ENCODE peak calls at places on chromosomes 4 and X, in nine cellular contexts. T is upper lobe of right lung; H is NCI-H187; E is H1; J is CD4-positive, alpha-beta T cell; D is activated CD4-positive, alpha-beta T cell treated with anti-CD3 and anti-CD28 coated beads, Interleukin-2, amount 10 ng/mL, durations not matched to agents 7 days and 5 days; X is RKO; B is HCEC 1CT; O is T-helper 2 cell. M is an unnamed sample.

GRCh38 chrX:31819455-31819854 is 747.6 kb upstream of the FTHL17 start:
- DNase-seq in T (no peak), H (no peak), E (no peak), J (no peak), D (no peak), X (no peak), B (no peak), O (no peak), M (no peak)

GRCh38 chr4:122104184-122104583 is 47.9 kb upstream of the BLTP1 start:
- DNase-seq in T (no peak), H (no peak), E (no peak), J (no peak), D (no peak), X (no peak), B (no peak), O (no peak), M (no peak)

GRCh38 chrX:16239211-16239610 is 71.9 kb downstream of the MAGEB17 start:
- DNase-seq in T (no peak), H (no peak), E (no peak), J (no peak), D (no peak), X (peak), B (peak), O (no peak), M (no peak)

GRCh38 chrX:23100826-23101225 is 101.1 kb downstream of the DDX53 start:
- DNase-seq in T (no peak), H (no peak), E (no peak), J (no peak), D (no peak), X (no peak), B (no peak), O (no peak), M (no peak)

GRCh38 chr4:55706526-55706925 is 70.4 kb upstream of the NMU start:
- DNase-seq in T (no peak), H (no peak), E (no peak), J (no peak), D (no peak), X (no peak), B (peak), O (no peak), M (no peak)

GRCh38 chr4:10074767-10075105 is 41.9 kb downstream of the WDR1 start:
- DNase-seq in T (no peak), H (no peak), E (no peak), J (no peak), D (no peak), X (peak), B (peak), O (no peak), M (no peak)

GRCh38 chrX:72046447-72046846 is 85.3 kb downstream of the RTL5 start:
- DNase-seq in T (no peak), H (no peak), E (no peak), J (no peak), D (no peak), X (no peak), B (no peak), O (no peak), M (no peak)

GRCh38 chr4:17780461-17781071 is 855 bp downstream of the FAM184B start:
- DNase-seq in T (no peak), H (no peak), E (no peak), J (no peak), D (no peak), X (no peak), B (no peak), O (no peak), M (no peak)

GRCh38 chrX:41258871-41259270 is 75.1 kb upstream of the DDX3X start:
- DNase-seq in T (no peak), H (no peak), E (no peak), J (no peak), D (no peak), X (no peak), B (no peak), O (no peak), M (no peak)

GRCh38 chr4:138181288-138181687 is 60.9 kb downstream of the SLC7A11 start:
- DNase-seq in T (no peak), H (no peak), E (no peak), J (no peak), D (no peak), X (no peak), B (no peak), O (no peak), M (no peak)

GRCh38 chr4:52750819-52751348 is 341 bp downstream of the ERVMER34-1 start:
- DNase-seq in T (peak), H (no peak), E (peak), J (no peak), D (peak), X (no peak), B (no peak), O (no peak), M (no peak)

GRCh38 chr4:71123951-71124350 is 130.5 kb downstream of the DCK start:
- DNase-seq in T (no peak), H (no peak), E (no peak), J (no peak), D (no peak), X (no peak), B (no peak), O (no peak), M (no peak)

GRCh38 chr4:29708473-29708872 is 1011.7 kb upstream of the PCDH7 start:
- DNase-seq in T (no peak), H (no peak), E (no peak), J (no peak), D (no peak), X (peak), B (no peak), O (no peak), M (no peak)

GRCh38 chrX:23380581-23380980 is 45.9 kb downstream of the PTCHD1 start:
- DNase-seq in T (no peak), H (no peak), E (no peak), J (no peak), D (no peak), X (no peak), B (no peak), O (no peak), M (no peak)

GRCh38 chr4:132694775-132695174 is 454.3 kb upstream of the PCDH10 start:
- DNase-seq in T (no peak), H (no peak), E (no peak), J (no peak), D (no peak), X (peak), B (no peak), O (no peak), M (no peak)

GRCh38 chrX:66004928-66005831 is 34.7 kb downstream of the VSIG4 start:
- DNase-seq in T (no peak), H (no peak), E (no peak), J (no peak), D (no peak), X (no peak), B (no peak), O (no peak), M (no peak)

GRCh38 chrX:131703646-131704045 is 159.8 kb downstream of the OR13H1 start:
- DNase-seq in T (no peak), H (no peak), E (no peak), J (no peak), D (no peak), X (no peak), B (no peak), O (no peak), M (no peak)

GRCh38 chrX:50881028-50881427 is 29.5 kb upstream of the BMP15 start:
- DNase-seq in T (no peak), H (no peak), E (no peak), J (no peak), D (no peak), X (peak), B (no peak), O (no peak), M (no peak)

GRCh38 chr4:158884280-158884679 is 115.5 kb downstream of the FNIP2 start:
- DNase-seq in T (no peak), H (no peak), E (no peak), J (no peak), D (no peak), X (no peak), B (no peak), O (no peak), M (no peak)